ENCODE peak calls at places on chromosomes 12 and 14, in five cellular contexts. L, G, Q, C and F are unnamed samples.

GRCh38 chr14:93970967-93971634 is 5.3 kb downstream of the ASB2 start:
- DNase-seq in C (no peak), G (no peak), Q (no peak), L (peak), F (no peak)

GRCh38 chr12:111410229-111411186 is 4.8 kb downstream of the SH2B3 start:
- DNase-seq in Q (no peak), C (no peak), G (no peak), L (no peak), F (no peak)

GRCh38 chr12:110743571-110744093 is 941 bp upstream of the PPP1CC start:
- DNase-seq in C (no peak), Q (no peak), G (no peak), L (no peak), F (peak)

GRCh38 chr14:51357250-51357649 is 117.2 kb downstream of the TMX1 start:
- DNase-seq in G (no peak), C (no peak), Q (no peak), L (no peak), F (no peak)

GRCh38 chr12:132593938-132594358 is 16.4 kb downstream of the LRCOL1 start:
- DNase-seq in Q (no peak), L (peak), G (peak), C (no peak), F (peak)

GRCh38 chr14:67853207-67853606 is 33.6 kb downstream of the RAD51B start:
- DNase-seq in G (no peak), Q (no peak), C (no peak), L (no peak), F (no peak)

GRCh38 chr12:12349711-12350665 is at the start of gene MANSC1:
- DNase-seq in C (peak), L (peak), Q (peak), G (peak), F (peak)

GRCh38 chr14:90703841-90704240 is 112.4 kb downstream of the TTC7B start:
- DNase-seq in C (no peak), G (no peak), L (no peak), Q (no peak), F (no peak)

GRCh38 chr14:52356025-52356424 is 41.9 kb downstream of the PTGER2 start:
- DNase-seq in Q (no peak), L (no peak), C (no peak), G (no peak), F (no peak)

GRCh38 chr12:8860165-8860961 is 37.9 kb downstream of the A2ML1 start:
- DNase-seq in C (no peak), G (peak), Q (peak), L (peak), F (no peak)

GRCh38 chr12:38149395-38150073 is 167.0 kb upstream of the ALG10B start:
- DNase-seq in C (no peak), L (peak), Q (no peak), G (peak), F (no peak)

GRCh38 chr14:73477618-73478266 is 13.0 kb upstream of the RIOX1 start:
- DNase-seq in C (no peak), G (no peak), L (no peak), Q (no peak), F (no peak)

GRCh38 chr12:19810213-19810612 is 370.9 kb downstream of the AEBP2 start:
- DNase-seq in Q (no peak), L (no peak), G (no peak), C (no peak), F (no peak)

GRCh38 chr12:127926004-127926403 is 341.0 kb upstream of the TMEM132C start:
- DNase-seq in G (peak), L (peak), Q (no peak), C (no peak), F (peak)

GRCh38 chr14:104441275-104442106 is 138.1 kb upstream of the C14orf180 start:
- DNase-seq in L (no peak), C (no peak), G (no peak), Q (no peak), F (no peak)

GRCh38 chr12:66813137-66813867 is 134.4 kb upstream of the GRIP1 start:
- DNase-seq in L (peak), G (peak), C (no peak), Q (no peak), F (no peak)

GRCh38 chr12:110920324-110920910 is at the start of gene MYL2:
- DNase-seq in L (no peak), Q (no peak), G (no peak), C (no peak), F (no peak)

GRCh38 chr12:123761841-123762714 is at the start of gene DNAH10:
- DNase-seq in L (peak), C (no peak), G (peak), Q (no peak), F (no peak)